ENCODE peak calls at places on chromosomes 3 and 15, in nine cellular contexts. G, F, Y, M, L, X, C, Q and T are unnamed samples.

GRCh38 chr15:62363913-62364312 is 198.8 kb upstream of the C2CD4B start:
- DNase-seq in G (no peak), F (no peak), Y (no peak), M (no peak), L (no peak), X (no peak), C (no peak), Q (no peak), T (no peak)

GRCh38 chr3:33791477-33792166 is 6.8 kb upstream of the PDCD6IP start:
- DNase-seq in G (no peak), F (no peak), Y (no peak), M (peak), L (no peak), X (no peak), C (no peak), Q (no peak), T (peak)

GRCh38 chr3:140117111-140117526 is 182.1 kb downstream of the CLSTN2 start:
- DNase-seq in G (no peak), F (no peak), Y (no peak), M (no peak), L (no peak), X (no peak), C (no peak), Q (no peak), T (no peak)

GRCh38 chr3:179036226-179036625 is 35.4 kb downstream of the ZMAT3 start:
- DNase-seq in G (no peak), F (no peak), Y (no peak), M (no peak), L (no peak), X (no peak), C (no peak), Q (no peak), T (no peak)

GRCh38 chr3:138933068-138933668 is 13.8 kb downstream of the FOXL2 start:
- DNase-seq in G (no peak), F (no peak), Y (no peak), M (no peak), L (no peak), X (no peak), C (no peak), Q (no peak), T (no peak)

GRCh38 chr3:65672876-65673815 is 365.6 kb downstream of the MAGI1 start:
- DNase-seq in G (no peak), F (peak), Y (no peak), M (peak), L (peak), X (peak), C (peak), Q (peak), T (peak)

GRCh38 chr15:65339926-65340325 is 35.4 kb downstream of the RNU5B-1 start:
- DNase-seq in G (no peak), F (no peak), Y (no peak), M (no peak), L (no peak), X (no peak), C (no peak), Q (no peak), T (no peak)

GRCh38 chr3:159724627-159725026 is 264.0 kb upstream of the IL12A start:
- DNase-seq in G (no peak), F (no peak), Y (no peak), M (peak), L (no peak), X (no peak), C (no peak), Q (no peak), T (no peak)

GRCh38 chr3:189824629-189825312 is 193.6 kb downstream of the TP63 start:
- DNase-seq in G (no peak), F (no peak), Y (no peak), M (peak), L (no peak), X (no peak), C (no peak), Q (no peak), T (no peak)

GRCh38 chr15:80926126-80926525 is 63.5 kb downstream of the MESD start:
- DNase-seq in G (no peak), F (no peak), Y (no peak), M (no peak), L (no peak), X (no peak), C (no peak), Q (no peak), T (no peak)

GRCh38 chr15:85772668-85773067 is 22.1 kb downstream of the KLHL25 start:
- DNase-seq in G (no peak), F (peak), Y (no peak), M (no peak), L (no peak), X (no peak), C (peak), Q (peak), T (no peak)

GRCh38 chr3:154085799-154086198 is 35.4 kb upstream of the ARHGEF26 start:
- DNase-seq in G (no peak), F (no peak), Y (no peak), M (no peak), L (no peak), X (no peak), C (no peak), Q (no peak), T (no peak)

GRCh38 chr15:56215769-56216168 is 27.9 kb downstream of the RFX7 start:
- DNase-seq in G (no peak), F (no peak), Y (no peak), M (peak), L (no peak), X (no peak), C (no peak), Q (no peak), T (no peak)

GRCh38 chr3:51962854-51963530 is 4.3 kb downstream of the PCBP4 start:
- DNase-seq in G (no peak), F (no peak), Y (no peak), M (peak), L (peak), X (no peak), C (no peak), Q (no peak), T (no peak)
- H3K27ac ChIP-seq in G (no peak), F (peak), Y (peak), M (no peak), L (peak), X (no peak), C (no peak), Q (peak), T (no peak)

GRCh38 chr3:112127522-112128494 is 5.2 kb downstream of the GCSAM start:
- DNase-seq in G (no peak), F (no peak), Y (no peak), M (no peak), L (no peak), X (no peak), C (no peak), Q (no peak), T (no peak)
- H3K4me3 ChIP-seq in G (peak), F (no peak), Y (no peak), M (no peak), L (no peak), X (no peak), C (no peak), Q (no peak), T (no peak)

GRCh38 chr15:89315375-89315929 is 19.2 kb downstream of the POLG start:
- DNase-seq in G (no peak), F (no peak), Y (no peak), M (no peak), L (no peak), X (no peak), C (no peak), Q (no peak), T (no peak)
- H3K27ac ChIP-seq in G (no peak), F (no peak), Y (no peak), M (no peak), L (no peak), X (no peak), C (no peak), Q (no peak), T (no peak)

GRCh38 chr15:51092480-51092879 is 2.2 kb downstream of the TNFAIP8L3 start:
- DNase-seq in G (no peak), F (no peak), Y (no peak), M (no peak), L (no peak), X (no peak), C (no peak), Q (no peak), T (no peak)
- H3K4me3 ChIP-seq in G (no peak), F (no peak), Y (peak), M (no peak), L (no peak), X (no peak), C (no peak), Q (no peak), T (no peak)